ENCODE peak calls at places on chromosomes 4 and X, in six cellular contexts. One of them, this sample, is unnamed.

GRCh38 chr4:48093949-48094550 is 40.0 kb downstream of the TXK start:
- DNase-seq in MM.1S: no peak
- DNase-seq in neural progenitor cell: peak; percentile 38
- DNase-seq in HCT116: no peak
- DNase-seq in SK-N-SH: no peak
- DNase-seq in PC-3: peak; percentile 84
- DNase-seq in this sample: no peak

GRCh38 chr4:56821394-56822263 is at the start of gene SPINK2:
- DNase-seq in SK-N-SH: peak; percentile 88
- DNase-seq in HCT116: peak; percentile 44
- DNase-seq in PC-3: peak; percentile 67
- DNase-seq in neural progenitor cell: peak; percentile 87
- DNase-seq in MM.1S: peak; percentile 81
- DNase-seq in this sample: no peak

GRCh38 chrX:781216-782211 is 150.9 kb downstream of the SHOX start:
- DNase-seq in HCT116: no peak
- DNase-seq in SK-N-SH: no peak
- DNase-seq in MM.1S: no peak
- DNase-seq in neural progenitor cell: peak; percentile 43
- DNase-seq in PC-3: no peak
- DNase-seq in this sample: no peak

GRCh38 chrX:8851487-8851886 is 50.3 kb upstream of the FAM9A start:
- DNase-seq in neural progenitor cell: no peak
- DNase-seq in MM.1S: no peak
- DNase-seq in SK-N-SH: no peak
- DNase-seq in HCT116: no peak
- DNase-seq in PC-3: peak; percentile 70
- DNase-seq in this sample: no peak

GRCh38 chr4:110503588-110504435 is 27.9 kb downstream of the ENPEP start:
- DNase-seq in HCT116: no peak
- DNase-seq in PC-3: no peak
- DNase-seq in neural progenitor cell: no peak
- DNase-seq in MM.1S: peak; percentile 32
- DNase-seq in SK-N-SH: no peak
- DNase-seq in this sample: peak; percentile 50

GRCh38 chr4:80492761-80493160 is 157.2 kb downstream of the CFAP299 start:
- DNase-seq in MM.1S: peak; percentile 59
- DNase-seq in SK-N-SH: no peak
- DNase-seq in HCT116: no peak
- DNase-seq in PC-3: peak; percentile 56
- DNase-seq in neural progenitor cell: no peak
- DNase-seq in this sample: no peak

GRCh38 chrX:623599-624323 is 6.8 kb upstream of the SHOX start:
- DNase-seq in SK-N-SH: no peak
- DNase-seq in neural progenitor cell: peak; percentile 77
- DNase-seq in PC-3: no peak
- DNase-seq in MM.1S: peak; percentile 9
- DNase-seq in HCT116: no peak
- DNase-seq in this sample: peak; percentile 8

GRCh38 chr4:33975996-33976395 is 2268.3 kb downstream of the ARAP2 start:
- DNase-seq in HCT116: no peak
- DNase-seq in neural progenitor cell: no peak
- DNase-seq in PC-3: no peak
- DNase-seq in MM.1S: no peak
- DNase-seq in SK-N-SH: no peak
- DNase-seq in this sample: peak; percentile 6

GRCh38 chr4:99817310-99817885 is 771 bp downstream of the DAPP1 start:
- DNase-seq in neural progenitor cell: no peak
- DNase-seq in HCT116: no peak
- DNase-seq in PC-3: peak; percentile 53
- DNase-seq in SK-N-SH: no peak
- DNase-seq in MM.1S: peak; percentile 46
- DNase-seq in this sample: no peak

GRCh38 chr4:175770555-175770954 is 41.5 kb downstream of the GPM6A start:
- DNase-seq in HCT116: no peak
- DNase-seq in MM.1S: no peak
- DNase-seq in SK-N-SH: no peak
- DNase-seq in neural progenitor cell: no peak
- DNase-seq in PC-3: peak; percentile 10
- DNase-seq in this sample: peak; percentile 44

GRCh38 chr4:187276786-187277408 is 553.2 kb upstream of the FAT1 start:
- DNase-seq in PC-3: peak; percentile 43
- DNase-seq in SK-N-SH: no peak
- DNase-seq in neural progenitor cell: no peak
- DNase-seq in MM.1S: peak; percentile 46
- DNase-seq in HCT116: no peak
- DNase-seq in this sample: peak; percentile 7

GRCh38 chrX:150688911-150689451 is 4.2 kb upstream of the MTMR1 start:
- DNase-seq in SK-N-SH: no peak
- DNase-seq in PC-3: peak; percentile 97
- DNase-seq in HCT116: peak; percentile 28
- DNase-seq in neural progenitor cell: no peak
- DNase-seq in MM.1S: no peak
- DNase-seq in this sample: peak; percentile 86

GRCh38 chr4:26171953-26172352 is 148.9 kb upstream of the RBPJ start:
- DNase-seq in HCT116: no peak
- DNase-seq in PC-3: no peak
- DNase-seq in SK-N-SH: no peak
- DNase-seq in MM.1S: no peak
- DNase-seq in neural progenitor cell: no peak
- DNase-seq in this sample: no peak

GRCh38 chr4:66059131-66059530 is 388.8 kb upstream of the EPHA5 start:
- DNase-seq in SK-N-SH: no peak
- DNase-seq in neural progenitor cell: no peak
- DNase-seq in PC-3: no peak
- DNase-seq in HCT116: no peak
- DNase-seq in MM.1S: no peak
- DNase-seq in this sample: no peak

DNA sequence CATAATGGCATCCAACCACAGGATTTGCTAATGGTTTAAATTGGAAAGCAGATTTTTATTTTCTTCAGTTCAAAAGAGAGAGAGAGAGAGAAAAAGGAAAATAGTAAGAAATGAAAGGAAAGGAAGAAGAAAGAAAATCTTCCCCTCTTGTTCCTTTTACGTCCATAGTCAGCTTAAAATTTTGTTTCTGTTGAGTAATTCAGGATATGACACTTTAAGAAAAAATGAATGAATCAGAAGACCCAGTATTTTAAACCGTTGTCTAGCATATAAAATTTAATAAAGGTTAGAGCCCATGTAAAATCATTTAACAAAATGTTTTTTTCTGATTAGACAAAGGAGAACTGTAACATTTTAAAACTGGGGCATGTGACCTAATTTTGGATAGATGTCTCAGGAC is 391.8 kb upstream of the EPHA5 start:
- DNase-seq in HCT116: no peak
- DNase-seq in neural progenitor cell: no peak
- DNase-seq in PC-3: peak; percentile 55
- DNase-seq in SK-N-SH: no peak
- DNase-seq in MM.1S: no peak
- DNase-seq in this sample: peak; percentile 12
- H3K9ac ChIP-seq in HCT116: no peak overlapping the region
- H3K9ac ChIP-seq in neural progenitor cell: no peak overlapping the region
- H3K9ac ChIP-seq in PC-3: no peak overlapping the region
- H3K9ac ChIP-seq in SK-N-SH: no peak overlapping the region
- H3K9ac ChIP-seq in MM.1S: no peak overlapping the region
- H3K9ac ChIP-seq in this sample: no peak overlapping the region

GRCh38 chrX:130028196-130028595 is 45.8 kb downstream of the BCORL1 start:
- DNase-seq in HCT116: peak; percentile 3
- DNase-seq in SK-N-SH: peak; percentile 49
- DNase-seq in PC-3: peak; percentile 54
- DNase-seq in neural progenitor cell: peak; percentile 22
- DNase-seq in MM.1S: peak; percentile 45
- DNase-seq in this sample: peak; percentile 50

GRCh38 chrX:130025256-130025655 is 42.8 kb downstream of the BCORL1 start:
- DNase-seq in MM.1S: no peak
- DNase-seq in neural progenitor cell: no peak
- DNase-seq in HCT116: no peak
- DNase-seq in PC-3: no peak
- DNase-seq in SK-N-SH: no peak
- DNase-seq in this sample: no peak

GRCh38 chrX:130020661-130021324 is 38.4 kb downstream of the BCORL1 start:
- DNase-seq in HCT116: no peak
- DNase-seq in SK-N-SH: no peak
- DNase-seq in MM.1S: no peak
- DNase-seq in PC-3: no peak
- DNase-seq in neural progenitor cell: no peak
- DNase-seq in this sample: no peak

GRCh38 chrX:130027569-130027968 is 45.1 kb downstream of the BCORL1 start:
- DNase-seq in PC-3: no peak
- DNase-seq in neural progenitor cell: no peak
- DNase-seq in SK-N-SH: no peak
- DNase-seq in MM.1S: no peak
- DNase-seq in HCT116: no peak
- DNase-seq in this sample: no peak

DNA sequence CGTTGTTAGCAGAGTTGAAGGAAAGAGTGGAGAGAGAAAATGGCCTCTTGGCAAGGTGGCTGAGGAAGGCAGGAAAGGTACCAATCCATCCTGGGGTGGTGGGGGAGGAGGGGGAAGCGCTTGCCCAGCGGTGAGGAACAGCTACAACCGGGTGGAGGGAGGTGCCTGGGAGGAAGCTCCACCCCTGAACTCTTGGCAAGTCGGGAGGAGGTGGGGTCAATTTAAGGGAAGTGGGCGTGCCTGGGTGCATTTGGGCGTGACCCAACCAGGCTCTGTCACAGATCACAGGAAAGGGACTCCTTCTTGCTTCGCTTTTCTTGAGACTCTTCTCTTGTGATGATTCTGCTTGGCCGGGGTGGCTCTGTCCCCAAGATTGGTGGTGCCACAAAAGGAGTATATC is 41.7 kb downstream of the BCORL1 start:
- DNase-seq in MM.1S: peak; percentile 72
- DNase-seq in PC-3: peak; percentile 43
- DNase-seq in neural progenitor cell: peak; percentile 69
- DNase-seq in HCT116: peak; percentile 23
- DNase-seq in SK-N-SH: peak; percentile 44
- DNase-seq in this sample: peak; percentile 75
- TF ChIP-seq EZH2phosphoT487 in MM.1S: no peak
- TF ChIP-seq EZH2phosphoT487 in PC-3: no peak
- TF ChIP-seq EZH2phosphoT487 in neural progenitor cell: no peak
- TF ChIP-seq EZH2phosphoT487 in HCT116: no peak
- TF ChIP-seq EZH2phosphoT487 in SK-N-SH: no peak
- TF ChIP-seq EZH2phosphoT487 in this sample: no peak

DNA sequence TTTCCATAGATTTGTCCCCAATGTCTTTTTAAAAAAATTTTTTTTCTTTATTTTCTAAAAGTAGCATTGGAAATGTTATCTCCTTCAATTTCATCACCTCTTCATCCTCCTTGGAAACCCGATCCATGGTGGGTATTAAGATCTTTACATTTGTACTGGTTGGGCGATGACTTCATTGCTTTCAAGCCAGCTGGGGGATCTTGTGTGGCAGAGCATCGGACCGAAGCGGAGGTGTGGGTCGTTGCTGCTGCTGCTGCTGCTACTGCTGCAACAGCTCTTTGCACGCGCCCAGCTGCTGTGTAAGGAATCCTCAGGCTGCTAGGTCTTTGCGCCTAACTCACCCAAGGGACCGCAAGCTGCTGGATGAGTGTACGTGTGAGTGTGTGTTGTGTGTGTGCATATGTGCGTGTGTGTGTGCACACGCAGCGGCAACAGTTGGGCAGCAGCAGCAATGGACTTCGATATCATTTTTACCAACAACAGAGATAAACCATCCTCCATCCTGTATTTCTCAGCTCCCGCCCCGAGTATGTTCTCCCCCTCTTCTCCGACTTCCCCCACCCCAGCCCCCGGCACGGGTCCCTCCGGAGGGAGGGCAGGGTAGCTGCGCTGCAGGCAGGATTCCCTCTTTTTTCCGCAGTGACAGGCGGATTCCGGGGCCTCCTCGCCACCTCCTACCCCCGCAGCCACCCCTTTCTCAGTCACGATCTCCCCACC is 768 bp upstream of the CDKL5 start:
- DNase-seq in MM.1S: peak; percentile 33
- DNase-seq in HCT116: no peak
- DNase-seq in SK-N-SH: peak; percentile 57
- DNase-seq in PC-3: peak; percentile 39
- DNase-seq in neural progenitor cell: peak; percentile 69
- DNase-seq in this sample: peak; percentile 61
- H3K9ac ChIP-seq in MM.1S: no peak overlapping the region
- H3K9ac ChIP-seq in HCT116: peak overlapping the region; percentile 30
- H3K9ac ChIP-seq in SK-N-SH: peak overlapping the region; percentile 55
- H3K9ac ChIP-seq in PC-3: peak overlapping the region; percentile 35
- H3K9ac ChIP-seq in neural progenitor cell: no peak overlapping the region
- H3K9ac ChIP-seq in this sample: peak overlapping the region; percentile 76

DNA sequence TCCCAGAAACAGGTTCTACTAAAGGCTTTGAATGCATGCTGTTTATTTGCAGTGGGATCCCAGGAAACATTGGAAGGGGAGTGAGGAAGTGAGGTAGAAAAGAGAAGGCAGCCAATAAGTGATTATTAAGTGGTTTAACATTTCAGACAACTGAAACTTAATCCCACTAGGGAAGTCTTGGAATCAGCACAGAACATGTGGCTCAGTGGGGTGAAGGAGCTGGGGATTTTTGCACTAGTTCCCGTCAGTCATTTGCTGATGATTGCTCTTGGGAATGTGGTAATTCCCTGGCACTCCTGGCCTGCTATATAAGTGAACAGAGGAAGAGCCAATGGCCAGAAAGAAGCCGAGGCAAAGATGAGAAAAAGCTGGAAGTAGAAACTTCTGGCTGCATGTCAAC is 1053.0 kb upstream of the IGFBP7 start:
- DNase-seq in neural progenitor cell: peak; percentile 9
- DNase-seq in PC-3: no peak
- DNase-seq in HCT116: no peak
- DNase-seq in SK-N-SH: no peak
- DNase-seq in MM.1S: no peak
- DNase-seq in this sample: no peak
- TF ChIP-seq EZH2phosphoT487 in neural progenitor cell: no peak
- TF ChIP-seq EZH2phosphoT487 in PC-3: no peak
- TF ChIP-seq EZH2phosphoT487 in HCT116: no peak
- TF ChIP-seq EZH2phosphoT487 in SK-N-SH: no peak
- TF ChIP-seq EZH2phosphoT487 in MM.1S: no peak
- TF ChIP-seq EZH2phosphoT487 in this sample: no peak

This sample was measured in GM23248.